ENCODE peak calls at places on chromosomes 7 and 10, in six cellular contexts. A is upper lobe of right lung; O is fibroblast of lung; H is GM23338; I is SK-N-SH; P is CD8-positive, alpha-beta T cell. Z is an unnamed sample. For H3K4me1, the result is how much of the 10 kb centered on the place peaks cover.

GRCh38 chr7:129437190-129437589 is 3.0 kb downstream of the STRIP2 start:
- DNase-seq in H (no peak), I (no peak), O (no peak), P (no peak), A (no peak), Z (no peak)

GRCh38 chr10:6203331-6204062 is 765 bp downstream of the PFKFB3 start:
- DNase-seq in H (peak), A (peak), O (peak), P (peak), I (peak), Z (peak)

GRCh38 chr10:5843814-5844705 is 30.8 kb upstream of the GDI2 start:
- DNase-seq in H (no peak), P (no peak), A (no peak), I (no peak), O (no peak), Z (no peak)

GRCh38 chr10:42943025-42943818 is 133.6 kb upstream of the RET start:
- DNase-seq in P (no peak), O (no peak), H (no peak), A (peak), I (no peak), Z (no peak)

GRCh38 chr10:77909021-77909754 is 17.4 kb downstream of the DLG5 start:
- DNase-seq in H (no peak), A (no peak), P (no peak), O (no peak), I (no peak), Z (no peak)

GRCh38 chr7:149310113-149310836 is 48.3 kb downstream of the ZNF783 start:
- DNase-seq in P (no peak), O (peak), A (no peak), H (peak), I (peak), Z (no peak)

GRCh38 chr10:35058134-35058533 is 32.0 kb downstream of the CUL2 start:
- DNase-seq in O (peak), H (peak), P (no peak), A (no peak), I (no peak), Z (no peak)

GRCh38 chr7:30348083-30348560 is 63.7 kb downstream of the ZNRF2 start:
- DNase-seq in O (peak), I (no peak), P (peak), A (no peak), H (peak), Z (no peak)

GRCh38 chr7:130954918-130955559 is 221.0 kb upstream of the KLF14 start:
- DNase-seq in O (no peak), I (no peak), A (no peak), P (no peak), H (no peak), Z (no peak)
- H3K4me1 ChIP-seq in O (under half), I (under half), A (under half), P (half or more), H (under half), Z (under half)

DNA sequence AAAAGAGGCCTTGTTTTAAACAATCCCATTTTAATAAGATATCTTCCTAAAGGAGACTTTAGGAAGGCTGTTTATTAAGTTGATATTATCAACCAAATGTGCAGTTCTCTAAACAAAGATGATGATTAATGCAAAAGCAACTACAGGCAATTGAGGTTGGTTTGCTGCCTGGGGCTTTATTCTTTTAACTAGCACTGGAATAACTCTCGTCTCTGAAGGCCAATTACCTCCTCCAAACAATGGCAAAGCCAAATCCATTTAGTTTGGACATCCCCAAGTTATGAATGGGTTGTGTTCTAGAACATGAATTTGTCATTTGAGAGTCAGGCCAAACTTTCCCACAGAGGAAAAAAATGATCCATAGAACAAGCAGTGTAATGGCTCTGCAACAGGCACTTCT is 114.1 kb downstream of the SLC16A9 start:
- DNase-seq in H (no peak), A (no peak), P (no peak), O (peak), I (peak), Z (no peak)
- H3K27ac ChIP-seq in H (no peak), A (no peak), P (no peak), O (no peak), I (peak), Z (no peak)

GRCh38 chr10:71750986-71751385 is 22.3 kb downstream of the VSIR start:
- DNase-seq in O (no peak), P (no peak), I (no peak), H (no peak), A (no peak), Z (no peak)
- H3K4me1 ChIP-seq in O (under half), P (half or more), I (under half), H (under half), A (half or more), Z (half or more)

GRCh38 chr10:76456190-76456589 is 1024.8 kb downstream of the LRMDA start:
- DNase-seq in H (no peak), A (no peak), P (no peak), I (no peak), O (peak), Z (no peak)
- H3K27ac ChIP-seq in H (no peak), A (no peak), P (no peak), I (no peak), O (no peak), Z (no peak)

GRCh38 chr7:43694399-43694748 is 34.9 kb downstream of the COA1 start:
- DNase-seq in H (no peak), O (peak), A (no peak), P (no peak), I (no peak), Z (no peak)

GRCh38 chr7:43689115-43689514 is 40.2 kb downstream of the COA1 start:
- DNase-seq in I (no peak), A (no peak), O (peak), H (no peak), P (no peak), Z (no peak)

GRCh38 chr7:43692582-43693373 is 36.5 kb downstream of the COA1 start:
- DNase-seq in I (no peak), P (no peak), O (no peak), H (no peak), A (no peak), Z (no peak)

GRCh38 chr7:43693687-43694398 is 35.5 kb downstream of the COA1 start:
- DNase-seq in P (no peak), A (no peak), O (peak), H (no peak), I (no peak), Z (no peak)

GRCh38 chr7:43691611-43692010 is 37.7 kb downstream of the COA1 start:
- DNase-seq in A (no peak), I (no peak), P (no peak), O (no peak), H (no peak), Z (no peak)
- H3K4me1 ChIP-seq in A (under half), I (under half), P (half or more), O (under half), H (under half), Z (under half)

GRCh38 chr10:44965104-44965503 is 5.5 kb downstream of the RASSF4 start:
- DNase-seq in O (no peak), I (no peak), P (no peak), H (no peak), A (no peak), Z (no peak)
- H3K27ac ChIP-seq in O (no peak), I (no peak), P (no peak), H (peak), A (peak), Z (peak)

DNA sequence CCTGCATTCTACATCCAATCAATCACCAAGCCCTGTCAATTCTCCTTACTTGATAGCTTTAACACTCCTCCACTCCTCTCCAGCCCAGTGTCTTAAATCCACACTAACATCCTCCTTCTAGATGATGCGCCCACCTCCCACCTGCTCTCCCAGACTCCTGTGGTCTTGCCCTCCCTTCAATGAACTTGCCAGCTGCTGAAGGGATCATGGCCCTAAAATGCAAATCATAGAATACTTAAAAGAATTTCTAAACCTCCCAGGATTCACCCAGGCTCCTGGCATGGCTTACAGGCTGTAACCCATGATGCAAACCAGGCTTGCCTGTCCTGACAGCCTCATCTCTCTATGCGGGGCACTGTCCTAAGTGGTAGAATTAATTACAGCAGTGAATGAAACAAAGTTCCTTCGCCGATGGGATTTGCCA is 43.6 kb downstream of the SYPL1 start:
- DNase-seq in H (no peak), I (peak), O (no peak), A (no peak), P (no peak), Z (no peak)
- H3K4me1 ChIP-seq in H (under half), I (half or more), O (under half), A (half or more), P (under half), Z (under half)

GRCh38 chr7:70383369-70383768 is 748.6 kb upstream of the GALNT17 start:
- DNase-seq in I (peak), P (no peak), A (no peak), O (peak), H (no peak), Z (no peak)

GRCh38 chr7:70377957-70378356 is 754.0 kb upstream of the GALNT17 start:
- DNase-seq in I (no peak), O (no peak), H (no peak), P (no peak), A (no peak), Z (no peak)

GRCh38 chr7:70383947-70384475 is 747.9 kb upstream of the GALNT17 start:
- DNase-seq in O (no peak), P (no peak), H (no peak), A (no peak), I (no peak), Z (no peak)

GRCh38 chr7:70379210-70379609 is 752.7 kb upstream of the GALNT17 start:
- DNase-seq in A (no peak), P (no peak), H (no peak), I (no peak), O (no peak), Z (no peak)

DNA sequence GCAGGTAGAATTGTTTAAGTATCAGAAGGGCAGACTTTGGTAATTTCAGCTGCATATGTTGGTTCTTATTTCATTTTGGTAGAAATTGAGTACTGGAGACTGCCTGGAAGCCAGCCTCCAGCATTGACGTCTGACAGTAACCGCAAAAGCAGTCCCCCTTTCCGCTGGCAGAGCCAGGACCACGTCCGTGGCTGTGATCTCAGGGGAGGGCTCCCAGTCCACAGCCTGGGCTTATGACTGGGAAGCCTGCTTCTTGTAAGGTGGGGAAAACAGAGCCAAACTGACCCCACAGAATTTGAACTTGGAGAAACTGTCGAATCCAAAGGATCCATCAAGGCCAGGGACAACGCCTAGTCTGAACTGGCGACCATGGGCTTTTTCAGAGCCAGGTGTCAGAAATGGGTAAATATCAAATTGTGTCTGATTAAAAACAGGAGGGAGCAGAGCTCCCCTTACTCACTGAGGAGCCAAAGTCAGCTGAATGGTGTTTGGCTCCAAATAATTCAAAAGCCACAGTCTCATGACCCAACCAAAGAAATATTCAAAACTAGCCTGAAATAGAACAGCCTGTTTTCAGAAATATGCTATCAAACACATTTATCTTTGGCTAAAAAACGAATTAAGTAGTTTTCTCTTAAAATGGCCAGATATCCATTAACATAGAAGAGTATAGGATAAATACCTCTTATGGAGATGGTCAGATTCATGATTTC is 751.5 kb upstream of the GALNT17 start:
- DNase-seq in H (no peak), I (peak), O (peak), P (no peak), A (no peak), Z (no peak)
- H3K27ac ChIP-seq in H (no peak), I (peak), O (no peak), P (no peak), A (no peak), Z (no peak)

GRCh38 chr10:32985341-32985764 is 27.3 kb upstream of the ITGB1 start:
- DNase-seq in O (peak), H (no peak), I (no peak), P (no peak), A (no peak), Z (no peak)
- H3K4me1 ChIP-seq in O (under half), H (under half), I (under half), P (under half), A (under half), Z (under half)

GRCh38 chr10:124093076-124093773 is at the start of gene CHST15:
- DNase-seq in A (peak), P (no peak), I (peak), H (peak), O (peak), Z (peak)

GRCh38 chr10:124095096-124095495 is 1.7 kb upstream of the CHST15 start:
- DNase-seq in I (no peak), P (no peak), H (no peak), A (no peak), O (no peak), Z (no peak)

GRCh38 chr10:124092270-124093075 is 925 bp downstream of the CHST15 start:
- DNase-seq in O (peak), H (peak), P (no peak), I (peak), A (peak), Z (peak)

GRCh38 chr10:124096494-124096893 is 3.1 kb upstream of the CHST15 start:
- DNase-seq in O (no peak), I (no peak), H (no peak), P (no peak), A (no peak), Z (no peak)

GRCh38 chr10:124094419-124094785 is 1.0 kb upstream of the CHST15 start:
- DNase-seq in P (no peak), A (no peak), H (no peak), I (no peak), O (no peak), Z (peak)
- H3K27ac ChIP-seq in P (no peak), A (peak), H (no peak), I (no peak), O (no peak), Z (peak)